ENCODE peak calls at places on chromosomes 3 and 15, in five cellular contexts. U is A549, W is H1, A is IMR-90, C is K562. E is an unnamed sample.

GRCh38 chr3:20739814-20740213 is 553.8 kb upstream of the SGO1 start:
- DNase-seq in C (peak; percentile 5), U (no peak), W (no peak), A (no peak), E (no peak)

GRCh38 chr15:43913941-43914340 is 87.1 kb downstream of the WDR76 start:
- DNase-seq in A (no peak), W (no peak), U (no peak), C (no peak), E (no peak)

GRCh38 chr15:30670056-30670455 is 44.1 kb downstream of the ARHGAP11B start:
- DNase-seq in A (peak; percentile 17), W (no peak), U (no peak), C (no peak), E (no peak)

GRCh38 chr3:150296123-150296750 is 111.9 kb upstream of the TSC22D2 start:
- DNase-seq in U (no peak), A (peak; percentile 22), C (no peak), W (no peak), E (no peak)

GRCh38 chr3:129618901-129619671 is 12.6 kb upstream of the PLXND1 start:
- DNase-seq in C (no peak), A (no peak), U (no peak), W (no peak), E (no peak)

GRCh38 chr15:58374147-58374546 is 57.6 kb upstream of the LIPC start:
- DNase-seq in W (no peak), A (no peak), U (no peak), C (no peak), E (no peak)

GRCh38 chr3:118102737-118103136 is 931.9 kb downstream of the IGSF11 start:
- DNase-seq in U (no peak), A (peak; percentile 11), W (no peak), C (no peak), E (no peak)

GRCh38 chr3:175161291-175161690 is 302.2 kb downstream of the NAALADL2 start:
- DNase-seq in A (no peak), U (no peak), W (no peak), C (no peak), E (no peak)

GRCh38 chr3:186362988-186363387 is 954 bp upstream of the DGKG start:
- DNase-seq in W (no peak), A (no peak), U (no peak), C (no peak), E (no peak)

GRCh38 chr15:81480645-81481053 is 106.6 kb upstream of the TMC3 start:
- DNase-seq in W (peak; percentile 54), A (peak; percentile 69), U (no peak), C (peak; percentile 69), E (peak; percentile 31)

GRCh38 chr3:129313983-129314756 is 35.5 kb downstream of the HMCES start:
- DNase-seq in U (no peak), A (peak; percentile 36), W (no peak), C (peak; percentile 26), E (peak; percentile 85)

GRCh38 chr3:181629029-181629428 is 82.7 kb upstream of the SOX2 start:
- DNase-seq in U (no peak), A (peak; percentile 2), W (no peak), C (no peak), E (no peak)

GRCh38 chr3:161150001-161150525 is 44.9 kb upstream of the B3GALNT1 start:
- DNase-seq in A (no peak), C (no peak), W (no peak), U (no peak), E (no peak)

GRCh38 chr3:23041918-23042696 is 161.0 kb upstream of the UBE2E2 start:
- DNase-seq in W (no peak), U (no peak), C (no peak), A (no peak), E (no peak)

GRCh38 chr3:86793786-86794185 is 197.2 kb downstream of the VGLL3 start:
- DNase-seq in U (no peak), C (no peak), W (no peak), A (peak; percentile 97), E (peak; percentile 3)

GRCh38 chr3:113533534-113533892 is 1.2 kb downstream of the SIDT1 start:
- DNase-seq in W (no peak), A (no peak), C (no peak), U (no peak), E (no peak)

GRCh38 chr3:6781103-6781502 is 79.8 kb upstream of the GRM7 start:
- DNase-seq in C (no peak), A (no peak), W (no peak), U (no peak), E (no peak)

GRCh38 chr15:66169023-66169422 is 84.5 kb downstream of the MEGF11 start:
- DNase-seq in W (no peak), U (no peak), C (no peak), A (no peak), E (no peak)

GRCh38 chr15:74240897-74241614 is 4.9 kb downstream of the CCDC33 start:
- DNase-seq in U (no peak), W (no peak), C (no peak), A (no peak), E (no peak)

GRCh38 chr3:41608267-41608822 is 353.6 kb downstream of the ULK4 start:
- DNase-seq in U (no peak), C (no peak), A (no peak), W (no peak), E (no peak)

GRCh38 chr3:122031123-122031468 is 9.0 kb upstream of the ILDR1 start:
- DNase-seq in C (no peak), A (no peak), U (no peak), W (no peak), E (no peak)

GRCh38 chr3:183764854-183765731 is 60.3 kb downstream of the MAP6D1 start:
- DNase-seq in A (peak; percentile 77), U (no peak), C (no peak), W (no peak), E (no peak)

GRCh38 chr15:58529041-58529440 is 97.2 kb downstream of the LIPC start:
- DNase-seq in W (no peak), A (no peak), C (no peak), U (no peak), E (no peak)

GRCh38 chr15:91855684-91856553 is 2.4 kb downstream of the SLCO3A1 start:
- DNase-seq in U (peak; percentile 73), W (peak; percentile 78), A (no peak), C (no peak), E (peak; percentile 3)

GRCh38 chr3:125098929-125099328 is 43.1 kb upstream of the HEG1 start:
- DNase-seq in C (no peak), A (no peak), W (no peak), U (no peak), E (no peak)

GRCh38 chr3:166362698-166363097 is 525.5 kb upstream of the BCHE start:
- DNase-seq in W (no peak), U (no peak), C (no peak), A (no peak), E (no peak)

GRCh38 chr15:95018888-95019545 is 787.7 kb downstream of the MCTP2 start:
- DNase-seq in U (no peak), W (no peak), A (peak; percentile 83), C (peak; percentile 43), E (no peak)

DNA sequence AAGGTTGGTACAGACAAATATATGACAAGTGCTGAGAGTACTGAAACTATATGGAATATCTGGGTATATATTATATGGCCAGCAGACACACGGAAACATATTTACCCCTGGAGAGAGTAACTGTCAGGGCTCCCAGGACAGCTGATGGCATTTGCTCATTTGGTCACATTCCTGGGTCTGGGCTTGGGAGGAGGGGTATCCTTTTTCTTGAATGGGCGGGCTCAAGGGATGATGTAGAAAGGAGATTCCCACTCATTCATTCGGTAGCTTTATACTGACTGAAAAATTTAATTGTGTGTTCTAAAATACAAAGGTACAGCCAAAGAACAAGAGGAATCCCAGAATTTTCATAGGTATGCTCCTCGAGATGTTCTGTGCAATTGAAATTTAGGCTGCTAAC is 131.0 kb downstream of the KCNAB1 start:
- DNase-seq in C (no peak), U (no peak), A (no peak), W (no peak), E (no peak)
- TF ChIP-seq MAFK in C (no peak), U (no peak), A (no peak), W (no peak), E (no peak)

GRCh38 chr3:38560284-38560683 is 64.1 kb downstream of the EXOG start:
- DNase-seq in U (no peak), A (no peak), C (no peak), W (no peak), E (no peak)
- TF ChIP-seq MAFK in U (no peak), A (no peak), C (no peak), W (no peak), E (no peak)

DNA sequence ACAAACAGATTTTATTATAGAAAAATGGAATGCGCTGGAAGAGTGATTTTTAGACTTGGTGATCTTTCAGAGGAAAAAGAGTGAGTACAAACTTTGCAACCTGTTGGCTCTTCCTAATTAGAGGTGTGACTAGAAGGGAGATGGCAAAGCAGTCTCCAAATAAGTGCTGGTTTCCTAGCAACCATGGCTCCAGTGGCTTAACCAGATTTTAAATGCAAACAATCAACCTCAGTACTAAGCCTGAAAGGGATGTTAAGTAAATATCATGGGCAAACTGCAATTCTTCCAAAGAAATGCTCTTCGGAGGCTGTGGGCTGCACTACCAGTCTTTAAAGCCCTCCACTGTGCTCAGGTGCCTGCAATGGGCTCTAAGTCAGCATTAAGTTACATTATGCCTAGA is 678.1 kb upstream of the CCDC54 start:
- DNase-seq in W (no peak), A (no peak), C (no peak), U (no peak), E (no peak)
- TF ChIP-seq MAFK in W (no peak), A (no peak), C (no peak), U (no peak), E (no peak)

DNA sequence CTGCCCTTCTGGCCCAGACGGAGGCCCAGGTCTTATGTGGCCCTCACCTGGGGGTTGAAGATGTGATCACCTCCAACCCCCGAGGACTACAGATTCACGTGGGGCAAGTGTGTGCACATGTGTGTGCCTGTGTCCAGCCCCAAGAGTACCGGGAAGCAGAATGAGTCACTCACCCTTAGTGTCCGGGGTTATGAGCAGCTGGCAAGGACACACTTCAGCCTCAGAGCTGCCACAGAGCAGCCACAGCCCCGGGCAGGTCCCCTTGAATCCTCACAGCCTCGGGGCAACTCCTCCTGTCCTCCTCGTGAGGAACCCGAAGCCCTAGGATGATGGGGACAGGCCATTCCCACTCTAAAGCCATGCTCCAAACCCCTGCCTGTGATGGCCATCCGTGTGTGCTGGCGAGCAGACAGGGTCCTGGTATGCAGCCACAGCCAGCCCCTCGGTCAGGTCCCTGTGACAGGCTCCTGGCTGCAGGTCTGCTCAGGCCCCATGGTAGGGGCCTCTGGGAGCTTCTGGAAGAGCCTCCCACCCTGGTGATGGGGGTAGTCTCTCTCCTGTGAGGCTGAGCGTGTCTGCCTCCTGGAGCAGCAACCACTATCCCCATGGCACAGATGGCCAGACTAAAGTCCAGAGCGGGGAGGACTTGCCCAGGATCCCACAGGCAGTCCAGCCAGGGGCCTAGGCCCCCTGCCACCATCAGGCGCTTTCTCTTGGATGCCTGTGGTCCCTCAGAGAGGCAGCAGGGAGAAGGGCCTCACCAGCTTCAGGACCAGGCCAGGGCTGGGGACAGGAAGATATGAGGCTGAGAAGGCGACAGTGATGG is 852 bp downstream of the STAB1 start:
- DNase-seq in C (no peak), W (no peak), A (peak; percentile 43), U (no peak), E (peak; percentile 30)
- TF ChIP-seq MAFK in C (no peak), W (no peak), A (no peak), U (no peak), E (no peak)

GRCh38 chr3:126827121-126827520 is 123.1 kb downstream of the CHCHD6 start:
- DNase-seq in W (no peak), U (no peak), A (peak; percentile 26), C (no peak), E (no peak)
- TF ChIP-seq MAFK in W (no peak), U (no peak), A (no peak), C (no peak), E (no peak)